ENCODE peak calls at places on chromosomes 1 and 21, in five cellular contexts. One of them, this sample, is unnamed. For H3K4me1, the result is how much of the 10 kb centered on the place peaks cover.

GRCh38 chr1:53074313-53075154 is 12.5 kb downstream of the PODN start:
- DNase-seq in uterus: no peak
- DNase-seq in CD4-positive, CD25-positive, alpha-beta regulatory T cell: no peak
- DNase-seq in stomach: peak
- DNase-seq in esophagus squamous epithelium: no peak
- DNase-seq in this sample: peak

GRCh38 chr1:56837244-56837926 is 17.2 kb upstream of the C8A start:
- DNase-seq in stomach: no peak
- DNase-seq in CD4-positive, CD25-positive, alpha-beta regulatory T cell: no peak
- DNase-seq in uterus: no peak
- DNase-seq in esophagus squamous epithelium: no peak
- DNase-seq in this sample: peak

GRCh38 chr1:201556841-201557571 is 18.1 kb downstream of the NAV1 start:
- DNase-seq in CD4-positive, CD25-positive, alpha-beta regulatory T cell: no peak
- DNase-seq in esophagus squamous epithelium: no peak
- DNase-seq in uterus: no peak
- DNase-seq in stomach: no peak
- DNase-seq in this sample: no peak

GRCh38 chr1:182672487-182672836 is 11.9 kb downstream of the RGS8 start:
- DNase-seq in uterus: no peak
- DNase-seq in CD4-positive, CD25-positive, alpha-beta regulatory T cell: no peak
- DNase-seq in esophagus squamous epithelium: no peak
- DNase-seq in stomach: no peak
- DNase-seq in this sample: no peak

GRCh38 chr1:164726235-164726634 is 167.3 kb downstream of the PBX1 start:
- DNase-seq in esophagus squamous epithelium: no peak
- DNase-seq in stomach: no peak
- DNase-seq in uterus: peak
- DNase-seq in CD4-positive, CD25-positive, alpha-beta regulatory T cell: no peak
- DNase-seq in this sample: no peak

GRCh38 chr1:65681101-65681500 is 111.6 kb upstream of the PDE4B start:
- DNase-seq in esophagus squamous epithelium: no peak
- DNase-seq in stomach: no peak
- DNase-seq in uterus: no peak
- DNase-seq in CD4-positive, CD25-positive, alpha-beta regulatory T cell: no peak
- DNase-seq in this sample: no peak

GRCh38 chr1:21064057-21064456 is 112.6 kb downstream of the EIF4G3 start:
- DNase-seq in uterus: no peak
- DNase-seq in CD4-positive, CD25-positive, alpha-beta regulatory T cell: no peak
- DNase-seq in esophagus squamous epithelium: no peak
- DNase-seq in stomach: no peak
- DNase-seq in this sample: no peak

GRCh38 chr1:23178931-23179330 is 10.3 kb upstream of the LUZP1 start:
- DNase-seq in uterus: no peak
- DNase-seq in CD4-positive, CD25-positive, alpha-beta regulatory T cell: no peak
- DNase-seq in esophagus squamous epithelium: no peak
- DNase-seq in stomach: no peak
- DNase-seq in this sample: no peak

GRCh38 chr1:159141584-159142518 is 29.6 kb upstream of the CADM3 start:
- DNase-seq in stomach: no peak
- DNase-seq in uterus: no peak
- DNase-seq in CD4-positive, CD25-positive, alpha-beta regulatory T cell: no peak
- DNase-seq in esophagus squamous epithelium: no peak
- DNase-seq in this sample: no peak

GRCh38 chr1:12654004-12654567 is 10.2 kb downstream of the AADACL4 start:
- DNase-seq in esophagus squamous epithelium: no peak
- DNase-seq in stomach: no peak
- DNase-seq in CD4-positive, CD25-positive, alpha-beta regulatory T cell: no peak
- DNase-seq in uterus: no peak
- DNase-seq in this sample: peak

GRCh38 chr1:54810144-54810942 is 9.2 kb upstream of the TTC22 start:
- DNase-seq in stomach: peak
- DNase-seq in uterus: peak
- DNase-seq in esophagus squamous epithelium: no peak
- DNase-seq in CD4-positive, CD25-positive, alpha-beta regulatory T cell: peak
- DNase-seq in this sample: peak

GRCh38 chr1:146032613-146033219 is 11.2 kb upstream of the HJV start:
- DNase-seq in esophagus squamous epithelium: no peak
- DNase-seq in stomach: no peak
- DNase-seq in CD4-positive, CD25-positive, alpha-beta regulatory T cell: no peak
- DNase-seq in uterus: no peak
- DNase-seq in this sample: no peak

GRCh38 chr1:119915517-119915916 is 19.2 kb upstream of the ADAM30 start:
- DNase-seq in stomach: no peak
- DNase-seq in esophagus squamous epithelium: no peak
- DNase-seq in uterus: no peak
- DNase-seq in CD4-positive, CD25-positive, alpha-beta regulatory T cell: no peak
- DNase-seq in this sample: no peak

GRCh38 chr1:72284084-72284397 is 1.7 kb upstream of the NEGR1 start:
- DNase-seq in esophagus squamous epithelium: no peak
- DNase-seq in CD4-positive, CD25-positive, alpha-beta regulatory T cell: no peak
- DNase-seq in uterus: no peak
- DNase-seq in stomach: no peak
- DNase-seq in this sample: no peak

GRCh38 chr21:42675403-42675802 is 22.0 kb downstream of the PDE9A start:
- DNase-seq in stomach: no peak
- DNase-seq in uterus: no peak
- DNase-seq in esophagus squamous epithelium: no peak
- DNase-seq in CD4-positive, CD25-positive, alpha-beta regulatory T cell: no peak
- DNase-seq in this sample: no peak

GRCh38 chr1:10941891-10942541 is 70.4 kb upstream of the TARDBP start:
- DNase-seq in uterus: peak
- DNase-seq in esophagus squamous epithelium: no peak
- DNase-seq in CD4-positive, CD25-positive, alpha-beta regulatory T cell: peak
- DNase-seq in stomach: peak
- DNase-seq in this sample: no peak

GRCh38 chr1:200960236-200960947 is 63.1 kb downstream of the KIF21B start:
- DNase-seq in esophagus squamous epithelium: no peak
- DNase-seq in CD4-positive, CD25-positive, alpha-beta regulatory T cell: no peak
- DNase-seq in stomach: no peak
- DNase-seq in uterus: no peak
- DNase-seq in this sample: no peak

GRCh38 chr1:235246022-235246948 is 81.7 kb downstream of the ARID4B start:
- DNase-seq in esophagus squamous epithelium: no peak
- DNase-seq in stomach: no peak
- DNase-seq in CD4-positive, CD25-positive, alpha-beta regulatory T cell: no peak
- DNase-seq in uterus: no peak
- DNase-seq in this sample: no peak

GRCh38 chr1:51433269-51433971 is 85.6 kb downstream of the EPS15 start:
- DNase-seq in CD4-positive, CD25-positive, alpha-beta regulatory T cell: no peak
- DNase-seq in esophagus squamous epithelium: no peak
- DNase-seq in uterus: no peak
- DNase-seq in stomach: no peak
- DNase-seq in this sample: no peak

GRCh38 chr1:8728464-8728863 is 89.0 kb downstream of the RERE start:
- DNase-seq in CD4-positive, CD25-positive, alpha-beta regulatory T cell: no peak
- DNase-seq in stomach: no peak
- DNase-seq in esophagus squamous epithelium: no peak
- DNase-seq in uterus: no peak
- DNase-seq in this sample: no peak
- H3K4me1 ChIP-seq in CD4-positive, CD25-positive, alpha-beta regulatory T cell: under half
- H3K4me1 ChIP-seq in stomach: under half
- H3K4me1 ChIP-seq in esophagus squamous epithelium: under half
- H3K4me1 ChIP-seq in uterus: under half
- H3K4me1 ChIP-seq in this sample: under half

GRCh38 chr1:236733654-236734053 is 47.4 kb downstream of the ACTN2 start:
- DNase-seq in esophagus squamous epithelium: no peak
- DNase-seq in stomach: no peak
- DNase-seq in uterus: no peak
- DNase-seq in CD4-positive, CD25-positive, alpha-beta regulatory T cell: no peak
- DNase-seq in this sample: no peak
- H3K4me1 ChIP-seq in esophagus squamous epithelium: under half
- H3K4me1 ChIP-seq in stomach: under half
- H3K4me1 ChIP-seq in uterus: under half
- H3K4me1 ChIP-seq in CD4-positive, CD25-positive, alpha-beta regulatory T cell: under half
- H3K4me1 ChIP-seq in this sample: under half

DNA sequence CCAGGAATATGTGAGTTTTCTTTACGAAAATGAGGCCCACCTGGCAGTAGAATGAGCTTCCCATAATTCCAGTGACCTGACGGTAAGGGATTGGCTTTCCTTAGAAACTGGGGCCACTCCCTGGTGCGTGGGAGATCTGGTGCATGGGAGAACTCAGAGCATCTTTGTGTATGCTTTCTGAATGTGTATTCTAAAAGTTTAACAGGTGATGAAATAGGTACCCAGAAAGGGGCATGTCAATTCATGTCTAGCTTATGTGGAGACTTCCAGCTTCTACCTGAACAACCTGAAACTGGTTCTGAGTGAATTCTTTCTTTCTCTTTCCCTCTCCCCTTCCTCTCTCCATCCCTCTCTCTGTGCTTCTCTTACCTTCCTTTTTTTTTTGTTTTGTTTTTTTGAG is 15.2 kb upstream of the FCRLA start:
- DNase-seq in uterus: no peak
- DNase-seq in esophagus squamous epithelium: no peak
- DNase-seq in CD4-positive, CD25-positive, alpha-beta regulatory T cell: no peak
- DNase-seq in stomach: no peak
- DNase-seq in this sample: no peak
- H3K4me1 ChIP-seq in uterus: under half
- H3K4me1 ChIP-seq in esophagus squamous epithelium: under half
- H3K4me1 ChIP-seq in CD4-positive, CD25-positive, alpha-beta regulatory T cell: under half
- H3K4me1 ChIP-seq in stomach: under half
- H3K4me1 ChIP-seq in this sample: under half

GRCh38 chr1:103144681-103145080 is 36.4 kb upstream of the COL11A1 start:
- DNase-seq in CD4-positive, CD25-positive, alpha-beta regulatory T cell: no peak
- DNase-seq in esophagus squamous epithelium: no peak
- DNase-seq in uterus: no peak
- DNase-seq in stomach: no peak
- DNase-seq in this sample: no peak

GRCh38 chr1:103142466-103142865 is 34.1 kb upstream of the COL11A1 start:
- DNase-seq in stomach: no peak
- DNase-seq in esophagus squamous epithelium: no peak
- DNase-seq in CD4-positive, CD25-positive, alpha-beta regulatory T cell: no peak
- DNase-seq in uterus: no peak
- DNase-seq in this sample: no peak

GRCh38 chr1:103146143-103146542 is 37.8 kb upstream of the COL11A1 start:
- DNase-seq in CD4-positive, CD25-positive, alpha-beta regulatory T cell: no peak
- DNase-seq in stomach: no peak
- DNase-seq in esophagus squamous epithelium: no peak
- DNase-seq in uterus: no peak
- DNase-seq in this sample: no peak

DNA sequence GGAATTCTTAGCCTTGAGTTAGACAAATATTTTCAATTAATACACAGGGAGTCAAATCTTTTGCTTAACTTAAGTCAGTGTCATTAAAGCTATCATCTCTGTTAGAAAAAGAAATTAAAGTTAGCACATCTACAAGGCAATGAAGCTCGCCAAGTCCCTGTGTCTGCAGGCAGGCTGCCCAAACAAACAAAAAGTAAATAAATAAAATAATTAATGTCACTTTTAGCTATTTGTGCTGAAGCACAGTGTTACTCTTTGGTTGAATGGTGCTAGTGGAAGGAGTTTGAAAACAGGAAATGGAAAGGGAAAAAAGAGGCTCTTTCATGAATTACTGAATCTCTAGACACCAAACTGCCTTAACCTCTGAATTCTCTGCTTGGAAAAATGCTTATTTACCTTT is 37.1 kb upstream of the COL11A1 start:
- DNase-seq in esophagus squamous epithelium: no peak
- DNase-seq in uterus: no peak
- DNase-seq in stomach: no peak
- DNase-seq in CD4-positive, CD25-positive, alpha-beta regulatory T cell: no peak
- DNase-seq in this sample: no peak
- H3K4me1 ChIP-seq in esophagus squamous epithelium: under half
- H3K4me1 ChIP-seq in uterus: under half
- H3K4me1 ChIP-seq in stomach: under half
- H3K4me1 ChIP-seq in CD4-positive, CD25-positive, alpha-beta regulatory T cell: under half
- H3K4me1 ChIP-seq in this sample: under half

GRCh38 chr1:223714421-223714724 is 2.0 kb downstream of the CAPN2 start:
- DNase-seq in CD4-positive, CD25-positive, alpha-beta regulatory T cell: no peak
- DNase-seq in stomach: no peak
- DNase-seq in esophagus squamous epithelium: no peak
- DNase-seq in uterus: no peak
- DNase-seq in this sample: no peak

GRCh38 chr1:223713546-223714420 is 1.4 kb downstream of the CAPN2 start:
- DNase-seq in stomach: no peak
- DNase-seq in uterus: no peak
- DNase-seq in esophagus squamous epithelium: no peak
- DNase-seq in CD4-positive, CD25-positive, alpha-beta regulatory T cell: no peak
- DNase-seq in this sample: no peak

GRCh38 chr1:223716302-223716862 is 4.0 kb downstream of the CAPN2 start:
- DNase-seq in stomach: no peak
- DNase-seq in uterus: no peak
- DNase-seq in esophagus squamous epithelium: no peak
- DNase-seq in CD4-positive, CD25-positive, alpha-beta regulatory T cell: peak
- DNase-seq in this sample: no peak

GRCh38 chr1:223715710-223716103 is 3.4 kb downstream of the CAPN2 start:
- DNase-seq in uterus: no peak
- DNase-seq in CD4-positive, CD25-positive, alpha-beta regulatory T cell: no peak
- DNase-seq in stomach: no peak
- DNase-seq in esophagus squamous epithelium: no peak
- DNase-seq in this sample: no peak

GRCh38 chr1:223714849-223715709 is 2.7 kb downstream of the CAPN2 start:
- DNase-seq in esophagus squamous epithelium: no peak
- DNase-seq in CD4-positive, CD25-positive, alpha-beta regulatory T cell: no peak
- DNase-seq in uterus: no peak
- DNase-seq in stomach: no peak
- DNase-seq in this sample: peak
- H3K4me1 ChIP-seq in esophagus squamous epithelium: half or more
- H3K4me1 ChIP-seq in CD4-positive, CD25-positive, alpha-beta regulatory T cell: half or more
- H3K4me1 ChIP-seq in uterus: under half
- H3K4me1 ChIP-seq in stomach: half or more
- H3K4me1 ChIP-seq in this sample: half or more

GRCh38 chr1:203269654-203270020 is 35.7 kb upstream of the BTG2 start:
- DNase-seq in CD4-positive, CD25-positive, alpha-beta regulatory T cell: no peak
- DNase-seq in uterus: peak
- DNase-seq in esophagus squamous epithelium: no peak
- DNase-seq in stomach: no peak
- DNase-seq in this sample: no peak
- H3K4me1 ChIP-seq in CD4-positive, CD25-positive, alpha-beta regulatory T cell: under half
- H3K4me1 ChIP-seq in uterus: under half
- H3K4me1 ChIP-seq in esophagus squamous epithelium: half or more
- H3K4me1 ChIP-seq in stomach: under half
- H3K4me1 ChIP-seq in this sample: under half

GRCh38 chr1:15833069-15833679 is 14.3 kb upstream of the SPEN start:
- DNase-seq in CD4-positive, CD25-positive, alpha-beta regulatory T cell: peak
- DNase-seq in stomach: peak
- DNase-seq in esophagus squamous epithelium: no peak
- DNase-seq in uterus: peak
- DNase-seq in this sample: no peak
- H3K4me1 ChIP-seq in CD4-positive, CD25-positive, alpha-beta regulatory T cell: under half
- H3K4me1 ChIP-seq in stomach: under half
- H3K4me1 ChIP-seq in esophagus squamous epithelium: half or more
- H3K4me1 ChIP-seq in uterus: under half
- H3K4me1 ChIP-seq in this sample: under half

This sample was measured in Caco-2.